ENCODE peak calls at places on chromosomes 13 and 19, in four cellular contexts. Y, N, F and X are unnamed samples.

GRCh38 chr19:17841810-17842662 is 5.7 kb downstream of the JAK3 start:
- DNase-seq in Y (no peak), N (no peak), F (no peak), X (peak)

GRCh38 chr19:34732548-34733255 is 1.3 kb upstream of the ZNF181 start:
- DNase-seq in Y (no peak), N (no peak), F (no peak), X (no peak)

GRCh38 chr19:23440207-23440606 is 44.9 kb upstream of the ZNF91 start:
- DNase-seq in Y (no peak), N (no peak), F (no peak), X (peak)

GRCh38 chr13:38366954-38367645 is 17.4 kb downstream of the UFM1 start:
- DNase-seq in Y (no peak), N (peak), F (no peak), X (peak)

GRCh38 chr19:38564981-38565685 is 52.6 kb downstream of the MAP4K1 start:
- DNase-seq in Y (no peak), N (no peak), F (no peak), X (no peak)

GRCh38 chr19:33697766-33698165 is 76.0 kb downstream of the CHST8 start:
- DNase-seq in Y (no peak), N (no peak), F (no peak), X (no peak)

GRCh38 chr13:80047406-80047805 is 293.5 kb downstream of the SPRY2 start:
- DNase-seq in Y (no peak), N (peak), F (no peak), X (no peak)

GRCh38 chr19:58483776-58484175 is 7.6 kb downstream of the ZNF446 start:
- DNase-seq in Y (peak), N (no peak), F (no peak), X (no peak)

GRCh38 chr13:49995535-49996165 is 1.2 kb upstream of the TRIM13 start:
- DNase-seq in Y (no peak), N (no peak), F (no peak), X (no peak)

GRCh38 chr19:18091217-18091608 is 4.5 kb upstream of the IL12RB1 start:
- DNase-seq in Y (no peak), N (no peak), F (peak), X (no peak)

GRCh38 chr19:34409189-34410164 is 5.3 kb downstream of the PDCD2L start:
- DNase-seq in Y (no peak), N (no peak), F (no peak), X (no peak)

GRCh38 chr19:50536662-50537305 is 23.1 kb upstream of the ASPDH start:
- DNase-seq in Y (no peak), N (no peak), F (no peak), X (no peak)

GRCh38 chr19:47512948-47513319 is 1.9 kb downstream of the NAPA start:
- DNase-seq in Y (no peak), N (no peak), F (no peak), X (no peak)

GRCh38 chr13:76148926-76149325 is 512.8 kb downstream of the LMO7 start:
- DNase-seq in Y (no peak), N (peak), F (no peak), X (no peak)

GRCh38 chr13:38045278-38046048 is 175.9 kb upstream of the TRPC4 start:
- DNase-seq in Y (no peak), N (no peak), F (no peak), X (no peak)

GRCh38 chr13:27665333-27665732 is 43.6 kb downstream of the POLR1D start:
- DNase-seq in Y (peak), N (no peak), F (no peak), X (no peak)

GRCh38 chr13:30840515-30840914 is 65.6 kb upstream of the MEDAG start:
- DNase-seq in Y (no peak), N (no peak), F (no peak), X (no peak)

GRCh38 chr13:71312923-71313322 is 554.1 kb downstream of the DACH1 start:
- DNase-seq in Y (no peak), N (no peak), F (no peak), X (no peak)

GRCh38 chr19:16160943-16161560 is 12.3 kb downstream of the CIB3 start:
- DNase-seq in Y (peak), N (peak), F (no peak), X (peak)

GRCh38 chr19:49588370-49589122 is 2.4 kb upstream of the PRR12 start:
- DNase-seq in Y (no peak), N (no peak), F (no peak), X (no peak)

GRCh38 chr13:110121312-110122083 is 185.5 kb downstream of the COL4A1 start:
- DNase-seq in Y (no peak), N (no peak), F (no peak), X (no peak)

GRCh38 chr13:98731925-98732324 is 20.5 kb downstream of the SLC15A1 start:
- DNase-seq in Y (no peak), N (no peak), F (no peak), X (no peak)

GRCh38 chr13:50452761-50453160 is 390.7 kb downstream of the DLEU7 start:
- DNase-seq in Y (no peak), N (no peak), F (no peak), X (no peak)

GRCh38 chr13:76884167-76884566 is 2.0 kb downstream of the KCTD12 start:
- DNase-seq in Y (no peak), N (no peak), F (no peak), X (no peak)

GRCh38 chr13:89057274-89057673 is 1386.1 kb downstream of the SLITRK5 start:
- DNase-seq in Y (no peak), N (no peak), F (no peak), X (no peak)

GRCh38 chr13:33518442-33518841 is 232.9 kb upstream of the STARD13 start:
- DNase-seq in Y (no peak), N (no peak), F (no peak), X (no peak)

GRCh38 chr19:40974633-40975037 is 16.4 kb upstream of the CYP2B6 start:
- DNase-seq in Y (peak), N (peak), F (peak), X (peak)

GRCh38 chr13:99383511-99383921 is 76.3 kb upstream of the GPR183 start:
- DNase-seq in Y (no peak), N (no peak), F (no peak), X (no peak)

GRCh38 chr13:36385471-36385870 is 39.3 kb upstream of the SPART start:
- DNase-seq in Y (no peak), N (no peak), F (no peak), X (no peak)

GRCh38 chr19:32238076-32238475 is 107.3 kb upstream of the ZNF507 start:
- DNase-seq in Y (no peak), N (no peak), F (no peak), X (no peak)

GRCh38 chr13:75049936-75050335 is 432.0 kb downstream of the TBC1D4 start:
- DNase-seq in Y (no peak), N (no peak), F (no peak), X (no peak)